ENCODE peak calls at places on chromosomes 16 and 17, in seven cellular contexts. One of them, this sample, is unnamed.

GRCh38 chr17:21072623-21073278 is 29.9 kb upstream of the USP22 start:
- DNase-seq in cardiac muscle cell: no peak
- DNase-seq in brain microvascular endothelial cell: no peak
- DNase-seq in IMR-90: no peak
- DNase-seq in thoracic aorta: no peak
- DNase-seq in A549: no peak
- DNase-seq in ovary: no peak
- DNase-seq in this sample: no peak

GRCh38 chr17:47227862-47228261 is 18.7 kb downstream of the MYL4 start:
- DNase-seq in cardiac muscle cell: no peak
- DNase-seq in brain microvascular endothelial cell: no peak
- DNase-seq in IMR-90: no peak
- DNase-seq in thoracic aorta: no peak
- DNase-seq in A549: no peak
- DNase-seq in ovary: no peak
- DNase-seq in this sample: no peak

GRCh38 chr16:30085247-30085646 is 6.5 kb downstream of the TBX6 start:
- DNase-seq in cardiac muscle cell: no peak
- DNase-seq in brain microvascular endothelial cell: no peak
- DNase-seq in IMR-90: no peak
- DNase-seq in thoracic aorta: no peak
- DNase-seq in A549: no peak
- DNase-seq in ovary: no peak
- DNase-seq in this sample: no peak

GRCh38 chr17:48374650-48375230 is 55.3 kb downstream of the SKAP1 start:
- DNase-seq in cardiac muscle cell: peak
- DNase-seq in brain microvascular endothelial cell: no peak
- DNase-seq in IMR-90: no peak
- DNase-seq in thoracic aorta: no peak
- DNase-seq in A549: peak
- DNase-seq in ovary: no peak
- DNase-seq in this sample: no peak

GRCh38 chr16:3113765-3114479 is 1.5 kb downstream of the ZNF205 start:
- DNase-seq in cardiac muscle cell: no peak
- DNase-seq in brain microvascular endothelial cell: no peak
- DNase-seq in IMR-90: peak
- DNase-seq in thoracic aorta: no peak
- DNase-seq in A549: peak
- DNase-seq in ovary: no peak
- DNase-seq in this sample: no peak

GRCh38 chr17:60039509-60040442 is 38.9 kb downstream of the HEATR6 start:
- DNase-seq in cardiac muscle cell: no peak
- DNase-seq in brain microvascular endothelial cell: no peak
- DNase-seq in IMR-90: no peak
- DNase-seq in thoracic aorta: no peak
- DNase-seq in A549: no peak
- DNase-seq in ovary: no peak
- DNase-seq in this sample: no peak

GRCh38 chr16:88063201-88063773 is 112.1 kb downstream of the BANP start:
- DNase-seq in cardiac muscle cell: peak
- DNase-seq in brain microvascular endothelial cell: peak
- DNase-seq in IMR-90: peak
- DNase-seq in thoracic aorta: no peak
- DNase-seq in A549: no peak
- DNase-seq in ovary: peak
- DNase-seq in this sample: peak

GRCh38 chr17:83155128-83156081 is 76.0 kb downstream of the METRNL start:
- DNase-seq in cardiac muscle cell: peak
- DNase-seq in brain microvascular endothelial cell: peak
- DNase-seq in IMR-90: peak
- DNase-seq in thoracic aorta: no peak
- DNase-seq in A549: no peak
- DNase-seq in ovary: no peak
- DNase-seq in this sample: peak

GRCh38 chr16:49346459-49346858 is 27.1 kb upstream of the C16orf78 start:
- DNase-seq in cardiac muscle cell: no peak
- DNase-seq in brain microvascular endothelial cell: no peak
- DNase-seq in IMR-90: no peak
- DNase-seq in thoracic aorta: no peak
- DNase-seq in A549: no peak
- DNase-seq in ovary: no peak
- DNase-seq in this sample: no peak

GRCh38 chr16:12214509-12214908 is 238.0 kb downstream of the SNX29 start:
- DNase-seq in cardiac muscle cell: no peak
- DNase-seq in brain microvascular endothelial cell: no peak
- DNase-seq in IMR-90: no peak
- DNase-seq in thoracic aorta: no peak
- DNase-seq in A549: no peak
- DNase-seq in ovary: no peak
- DNase-seq in this sample: no peak

GRCh38 chr17:49381793-49382192 is 19.7 kb upstream of the ZNF652 start:
- DNase-seq in cardiac muscle cell: no peak
- DNase-seq in brain microvascular endothelial cell: no peak
- DNase-seq in IMR-90: no peak
- DNase-seq in thoracic aorta: no peak
- DNase-seq in A549: no peak
- DNase-seq in ovary: no peak
- DNase-seq in this sample: no peak

GRCh38 chr16:81432899-81433560 is 11.6 kb upstream of the CMIP start:
- DNase-seq in cardiac muscle cell: no peak
- DNase-seq in brain microvascular endothelial cell: no peak
- DNase-seq in IMR-90: no peak
- DNase-seq in thoracic aorta: no peak
- DNase-seq in A549: no peak
- DNase-seq in ovary: no peak
- DNase-seq in this sample: no peak

GRCh38 chr16:1972490-1972877 is 631 bp downstream of the TBL3 start:
- DNase-seq in cardiac muscle cell: no peak
- DNase-seq in brain microvascular endothelial cell: no peak
- DNase-seq in IMR-90: no peak
- DNase-seq in thoracic aorta: no peak
- DNase-seq in A549: no peak
- DNase-seq in ovary: peak
- DNase-seq in this sample: no peak

GRCh38 chr17:67400193-67400592 is 23.1 kb downstream of the PITPNC1 start:
- DNase-seq in cardiac muscle cell: no peak
- DNase-seq in brain microvascular endothelial cell: no peak
- DNase-seq in IMR-90: peak
- DNase-seq in thoracic aorta: no peak
- DNase-seq in A549: no peak
- DNase-seq in ovary: no peak
- DNase-seq in this sample: no peak

GRCh38 chr17:52064791-52065211 is 93.7 kb downstream of the CA10 start:
- DNase-seq in cardiac muscle cell: no peak
- DNase-seq in brain microvascular endothelial cell: no peak
- DNase-seq in IMR-90: no peak
- DNase-seq in thoracic aorta: no peak
- DNase-seq in A549: no peak
- DNase-seq in ovary: no peak
- DNase-seq in this sample: no peak

GRCh38 chr17:4658478-4659305 is 17.2 kb upstream of the ALOX15 start:
- DNase-seq in cardiac muscle cell: peak
- DNase-seq in brain microvascular endothelial cell: peak
- DNase-seq in IMR-90: peak
- DNase-seq in thoracic aorta: no peak
- DNase-seq in A549: no peak
- DNase-seq in ovary: no peak
- DNase-seq in this sample: peak

GRCh38 chr17:57562231-57562630 is 182.9 kb downstream of the CCDC182 start:
- DNase-seq in cardiac muscle cell: no peak
- DNase-seq in brain microvascular endothelial cell: no peak
- DNase-seq in IMR-90: no peak
- DNase-seq in thoracic aorta: no peak
- DNase-seq in A549: no peak
- DNase-seq in ovary: no peak
- DNase-seq in this sample: no peak

GRCh38 chr17:37068266-37068665 is 119.5 kb downstream of the AATF start:
- DNase-seq in cardiac muscle cell: peak
- DNase-seq in brain microvascular endothelial cell: no peak
- DNase-seq in IMR-90: peak
- DNase-seq in thoracic aorta: no peak
- DNase-seq in A549: no peak
- DNase-seq in ovary: no peak
- DNase-seq in this sample: no peak

GRCh38 chr16:74309789-74310781 is 13.5 kb downstream of the PSMD7 start:
- DNase-seq in cardiac muscle cell: peak
- DNase-seq in brain microvascular endothelial cell: peak
- DNase-seq in IMR-90: peak
- DNase-seq in thoracic aorta: no peak
- DNase-seq in A549: peak
- DNase-seq in ovary: no peak
- DNase-seq in this sample: peak

DNA sequence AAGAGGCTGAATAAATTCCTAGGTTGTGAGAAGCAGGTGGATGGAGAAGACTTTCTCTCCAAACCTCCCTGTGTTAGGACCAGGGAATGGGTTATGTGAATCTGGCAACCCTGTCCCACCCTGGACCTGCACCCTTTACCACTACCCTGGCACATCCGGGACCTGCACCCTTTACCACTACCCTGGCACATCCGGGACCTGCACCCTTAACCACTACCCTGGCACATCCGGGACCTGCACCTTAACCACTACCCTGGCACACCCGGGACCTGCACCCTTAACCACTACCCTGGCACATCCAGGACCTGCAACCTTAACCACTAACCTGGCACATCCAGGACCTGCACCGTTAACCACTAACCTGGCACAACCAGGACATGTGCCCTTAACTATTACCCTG is 207.0 kb upstream of the CACNG3 start:
- DNase-seq in cardiac muscle cell: no peak
- DNase-seq in brain microvascular endothelial cell: no peak
- DNase-seq in IMR-90: no peak
- DNase-seq in thoracic aorta: no peak
- DNase-seq in A549: no peak
- DNase-seq in ovary: no peak
- DNase-seq in this sample: no peak
- TF ChIP-seq CTCF in cardiac muscle cell: no peak
- TF ChIP-seq CTCF in brain microvascular endothelial cell: no peak
- TF ChIP-seq CTCF in IMR-90: no peak
- TF ChIP-seq CTCF in thoracic aorta: no peak
- TF ChIP-seq CTCF in A549: no peak
- TF ChIP-seq CTCF in ovary: no peak
- TF ChIP-seq CTCF in this sample: no peak

GRCh38 chr17:40063915-40064531 is 1.3 kb downstream of the THRA start:
- DNase-seq in cardiac muscle cell: no peak
- DNase-seq in brain microvascular endothelial cell: no peak
- DNase-seq in IMR-90: no peak
- DNase-seq in thoracic aorta: no peak
- DNase-seq in A549: no peak
- DNase-seq in ovary: no peak
- DNase-seq in this sample: no peak

GRCh38 chr17:40067710-40068109 is 4.9 kb downstream of the THRA start:
- DNase-seq in cardiac muscle cell: no peak
- DNase-seq in brain microvascular endothelial cell: no peak
- DNase-seq in IMR-90: no peak
- DNase-seq in thoracic aorta: no peak
- DNase-seq in A549: no peak
- DNase-seq in ovary: no peak
- DNase-seq in this sample: no peak

GRCh38 chr17:40065041-40065770 is 2.4 kb downstream of the THRA start:
- DNase-seq in cardiac muscle cell: peak
- DNase-seq in brain microvascular endothelial cell: peak
- DNase-seq in IMR-90: peak
- DNase-seq in thoracic aorta: no peak
- DNase-seq in A549: peak
- DNase-seq in ovary: peak
- DNase-seq in this sample: no peak

GRCh38 chr17:40068129-40068581 is 5.4 kb downstream of the THRA start:
- DNase-seq in cardiac muscle cell: no peak
- DNase-seq in brain microvascular endothelial cell: no peak
- DNase-seq in IMR-90: no peak
- DNase-seq in thoracic aorta: no peak
- DNase-seq in A549: no peak
- DNase-seq in ovary: no peak
- DNase-seq in this sample: no peak

DNA sequence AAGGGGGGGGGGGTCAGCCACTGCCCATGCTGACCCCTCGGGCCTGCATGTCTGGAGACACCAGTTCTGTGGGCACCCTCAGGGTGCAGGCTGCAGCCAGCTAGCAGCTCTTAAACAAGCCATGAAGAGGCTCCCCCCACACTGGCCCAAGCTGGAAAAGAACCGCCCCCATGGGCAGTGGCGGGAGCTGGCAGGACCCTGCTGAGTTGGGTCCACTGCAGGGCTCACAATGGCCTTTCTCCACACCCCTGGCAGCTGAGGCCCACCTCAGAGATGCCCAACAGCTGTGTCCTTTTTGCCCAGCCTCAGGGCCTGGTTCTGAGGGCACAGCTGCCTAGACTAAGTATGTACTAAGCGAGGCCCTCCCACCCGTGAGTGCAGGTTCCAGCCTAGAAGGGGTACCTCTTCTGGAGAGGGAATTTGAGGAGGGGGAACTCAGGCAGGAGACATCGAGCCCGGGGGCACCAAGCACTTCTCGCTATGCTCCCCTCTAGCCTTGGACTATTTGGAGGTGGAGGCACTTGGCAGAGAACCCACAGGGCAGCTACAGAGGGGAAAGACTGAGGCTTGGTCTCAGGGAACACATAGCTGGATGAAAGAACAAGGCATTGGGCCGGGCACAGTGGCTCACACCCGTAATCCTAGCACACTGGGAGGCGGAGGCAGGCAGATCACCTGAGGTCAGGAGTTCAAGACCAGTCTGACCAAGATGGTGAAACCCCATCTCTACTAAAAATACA is 3.2 kb downstream of the THRA start:
- DNase-seq in cardiac muscle cell: no peak
- DNase-seq in brain microvascular endothelial cell: no peak
- DNase-seq in IMR-90: no peak
- DNase-seq in thoracic aorta: no peak
- DNase-seq in A549: no peak
- DNase-seq in ovary: no peak
- DNase-seq in this sample: no peak
- H3K4me3 ChIP-seq in cardiac muscle cell: peak
- H3K4me3 ChIP-seq in brain microvascular endothelial cell: no peak
- H3K4me3 ChIP-seq in IMR-90: no peak
- H3K4me3 ChIP-seq in thoracic aorta: peak
- H3K4me3 ChIP-seq in A549: peak
- H3K4me3 ChIP-seq in ovary: peak
- H3K4me3 ChIP-seq in this sample: no peak

GRCh38 chr17:80671823-80672105 is 127.1 kb downstream of the RPTOR start:
- DNase-seq in cardiac muscle cell: no peak
- DNase-seq in brain microvascular endothelial cell: no peak
- DNase-seq in IMR-90: no peak
- DNase-seq in thoracic aorta: no peak
- DNase-seq in A549: no peak
- DNase-seq in ovary: no peak
- DNase-seq in this sample: no peak
- TF ChIP-seq CTCF in cardiac muscle cell: no peak
- TF ChIP-seq CTCF in brain microvascular endothelial cell: no peak
- TF ChIP-seq CTCF in IMR-90: no peak
- TF ChIP-seq CTCF in thoracic aorta: no peak
- TF ChIP-seq CTCF in A549: no peak
- TF ChIP-seq CTCF in ovary: no peak
- TF ChIP-seq CTCF in this sample: no peak

DNA sequence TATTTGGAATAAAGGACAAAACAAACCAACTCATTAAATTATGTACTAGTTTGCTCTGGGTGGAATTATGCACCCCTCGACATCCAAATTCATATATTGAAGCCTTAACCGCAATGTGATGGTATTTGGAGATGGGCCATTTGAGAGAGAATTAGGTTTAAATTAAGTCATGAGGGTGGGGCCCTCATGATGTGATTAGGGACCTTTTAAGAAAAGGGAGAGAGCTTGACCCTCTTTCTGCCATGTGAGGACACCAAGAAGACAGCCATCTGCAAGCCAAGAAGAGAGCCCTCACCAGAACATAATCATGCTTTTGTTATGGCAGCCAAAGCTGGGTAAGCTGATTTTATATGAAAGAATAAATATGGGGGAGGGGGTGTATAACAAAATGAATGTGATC is 2.0 kb downstream of the C16orf87 start:
- DNase-seq in cardiac muscle cell: no peak
- DNase-seq in brain microvascular endothelial cell: no peak
- DNase-seq in IMR-90: no peak
- DNase-seq in thoracic aorta: no peak
- DNase-seq in A549: no peak
- DNase-seq in ovary: no peak
- DNase-seq in this sample: no peak
- H3K4me3 ChIP-seq in cardiac muscle cell: peak
- H3K4me3 ChIP-seq in brain microvascular endothelial cell: no peak
- H3K4me3 ChIP-seq in IMR-90: peak
- H3K4me3 ChIP-seq in thoracic aorta: peak
- H3K4me3 ChIP-seq in A549: peak
- H3K4me3 ChIP-seq in ovary: no peak
- H3K4me3 ChIP-seq in this sample: peak